ENCODE peak calls at places on chromosomes 16 and 17, in ten cellular contexts. One of them, this sample, is unnamed.

GRCh38 chr17:74351552-74352210 is 10.0 kb downstream of the BTBD17 start:
- DNase-seq in H54: no peak
- DNase-seq in HAP-1: no peak
- DNase-seq in stimulated activated CD4-positive, alpha-beta T cell treated with anti-CD3 and anti-CD28 coated beads, Interleukin-2, amount 100 ng/mL, for 24 hours: peak
- DNase-seq in renal cortical epithelial cell: no peak
- DNase-seq in hepatic stellate cell: no peak
- DNase-seq in NCI-H510A treated with DMSO at 0.1 percent for 48 hours: no peak
- DNase-seq in heart right ventricle: no peak
- DNase-seq in immature natural killer cell: no peak
- DNase-seq in GM03348: no peak
- DNase-seq in this sample: no peak

GRCh38 chr17:40017422-40018080 is 2.3 kb downstream of the CSF3 start:
- DNase-seq in GM03348: no peak
- DNase-seq in immature natural killer cell: no peak
- DNase-seq in HAP-1: no peak
- DNase-seq in NCI-H510A treated with DMSO at 0.1 percent for 48 hours: no peak
- DNase-seq in hepatic stellate cell: no peak
- DNase-seq in renal cortical epithelial cell: no peak
- DNase-seq in heart right ventricle: no peak
- DNase-seq in stimulated activated CD4-positive, alpha-beta T cell treated with anti-CD3 and anti-CD28 coated beads, Interleukin-2, amount 100 ng/mL, for 24 hours: no peak
- DNase-seq in H54: no peak
- DNase-seq in this sample: no peak

GRCh38 chr17:1645207-1646171 is at the start of gene SCARF1:
- DNase-seq in renal cortical epithelial cell: no peak
- DNase-seq in GM03348: no peak
- DNase-seq in NCI-H510A treated with DMSO at 0.1 percent for 48 hours: no peak
- DNase-seq in hepatic stellate cell: no peak
- DNase-seq in H54: no peak
- DNase-seq in heart right ventricle: peak
- DNase-seq in immature natural killer cell: no peak
- DNase-seq in stimulated activated CD4-positive, alpha-beta T cell treated with anti-CD3 and anti-CD28 coated beads, Interleukin-2, amount 100 ng/mL, for 24 hours: peak
- DNase-seq in HAP-1: no peak
- DNase-seq in this sample: no peak

GRCh38 chr17:78497115-78497540 is 80.1 kb downstream of the DNAH17 start:
- DNase-seq in immature natural killer cell: peak
- DNase-seq in stimulated activated CD4-positive, alpha-beta T cell treated with anti-CD3 and anti-CD28 coated beads, Interleukin-2, amount 100 ng/mL, for 24 hours: peak
- DNase-seq in NCI-H510A treated with DMSO at 0.1 percent for 48 hours: peak
- DNase-seq in GM03348: peak
- DNase-seq in heart right ventricle: peak
- DNase-seq in H54: peak
- DNase-seq in renal cortical epithelial cell: peak
- DNase-seq in HAP-1: peak
- DNase-seq in hepatic stellate cell: peak
- DNase-seq in this sample: peak

GRCh38 chr16:81748476-81749198 is 30.5 kb upstream of the PLCG2 start:
- DNase-seq in stimulated activated CD4-positive, alpha-beta T cell treated with anti-CD3 and anti-CD28 coated beads, Interleukin-2, amount 100 ng/mL, for 24 hours: no peak
- DNase-seq in immature natural killer cell: no peak
- DNase-seq in renal cortical epithelial cell: no peak
- DNase-seq in GM03348: no peak
- DNase-seq in hepatic stellate cell: no peak
- DNase-seq in NCI-H510A treated with DMSO at 0.1 percent for 48 hours: no peak
- DNase-seq in H54: no peak
- DNase-seq in HAP-1: no peak
- DNase-seq in heart right ventricle: no peak
- DNase-seq in this sample: no peak

GRCh38 chr16:85986931-85987749 is 88.2 kb downstream of the IRF8 start:
- DNase-seq in renal cortical epithelial cell: no peak
- DNase-seq in heart right ventricle: no peak
- DNase-seq in GM03348: no peak
- DNase-seq in immature natural killer cell: peak
- DNase-seq in hepatic stellate cell: no peak
- DNase-seq in H54: peak
- DNase-seq in NCI-H510A treated with DMSO at 0.1 percent for 48 hours: no peak
- DNase-seq in stimulated activated CD4-positive, alpha-beta T cell treated with anti-CD3 and anti-CD28 coated beads, Interleukin-2, amount 100 ng/mL, for 24 hours: peak
- DNase-seq in HAP-1: peak
- DNase-seq in this sample: no peak

GRCh38 chr16:84367750-84368320 is 503 bp upstream of the ATP2C2 start:
- DNase-seq in immature natural killer cell: no peak
- DNase-seq in hepatic stellate cell: no peak
- DNase-seq in heart right ventricle: no peak
- DNase-seq in GM03348: no peak
- DNase-seq in H54: no peak
- DNase-seq in renal cortical epithelial cell: no peak
- DNase-seq in stimulated activated CD4-positive, alpha-beta T cell treated with anti-CD3 and anti-CD28 coated beads, Interleukin-2, amount 100 ng/mL, for 24 hours: no peak
- DNase-seq in HAP-1: no peak
- DNase-seq in NCI-H510A treated with DMSO at 0.1 percent for 48 hours: peak
- DNase-seq in this sample: no peak

GRCh38 chr17:69834494-69834893 is 240.5 kb upstream of the KCNJ16 start:
- DNase-seq in NCI-H510A treated with DMSO at 0.1 percent for 48 hours: no peak
- DNase-seq in heart right ventricle: no peak
- DNase-seq in renal cortical epithelial cell: no peak
- DNase-seq in immature natural killer cell: no peak
- DNase-seq in GM03348: no peak
- DNase-seq in HAP-1: no peak
- DNase-seq in stimulated activated CD4-positive, alpha-beta T cell treated with anti-CD3 and anti-CD28 coated beads, Interleukin-2, amount 100 ng/mL, for 24 hours: no peak
- DNase-seq in H54: no peak
- DNase-seq in hepatic stellate cell: no peak
- DNase-seq in this sample: no peak

GRCh38 chr17:60729854-60730253 is 52.2 kb downstream of the BCAS3 start:
- DNase-seq in H54: no peak
- DNase-seq in heart right ventricle: no peak
- DNase-seq in renal cortical epithelial cell: peak
- DNase-seq in hepatic stellate cell: no peak
- DNase-seq in immature natural killer cell: no peak
- DNase-seq in NCI-H510A treated with DMSO at 0.1 percent for 48 hours: no peak
- DNase-seq in HAP-1: no peak
- DNase-seq in stimulated activated CD4-positive, alpha-beta T cell treated with anti-CD3 and anti-CD28 coated beads, Interleukin-2, amount 100 ng/mL, for 24 hours: no peak
- DNase-seq in GM03348: no peak
- DNase-seq in this sample: no peak

GRCh38 chr17:62882284-62882683 is 74.2 kb upstream of the MARCHF10 start:
- DNase-seq in H54: no peak
- DNase-seq in hepatic stellate cell: no peak
- DNase-seq in immature natural killer cell: no peak
- DNase-seq in stimulated activated CD4-positive, alpha-beta T cell treated with anti-CD3 and anti-CD28 coated beads, Interleukin-2, amount 100 ng/mL, for 24 hours: no peak
- DNase-seq in HAP-1: no peak
- DNase-seq in renal cortical epithelial cell: no peak
- DNase-seq in heart right ventricle: no peak
- DNase-seq in NCI-H510A treated with DMSO at 0.1 percent for 48 hours: no peak
- DNase-seq in GM03348: no peak
- DNase-seq in this sample: no peak

GRCh38 chr16:66913081-66913480 is 5.6 kb downstream of the CDH16 start:
- DNase-seq in NCI-H510A treated with DMSO at 0.1 percent for 48 hours: no peak
- DNase-seq in H54: no peak
- DNase-seq in hepatic stellate cell: no peak
- DNase-seq in GM03348: no peak
- DNase-seq in HAP-1: no peak
- DNase-seq in stimulated activated CD4-positive, alpha-beta T cell treated with anti-CD3 and anti-CD28 coated beads, Interleukin-2, amount 100 ng/mL, for 24 hours: no peak
- DNase-seq in renal cortical epithelial cell: no peak
- DNase-seq in heart right ventricle: no peak
- DNase-seq in immature natural killer cell: no peak
- DNase-seq in this sample: no peak

GRCh38 chr16:9123871-9124270 is 32.4 kb downstream of the HAPSTR1 start:
- DNase-seq in HAP-1: no peak
- DNase-seq in heart right ventricle: no peak
- DNase-seq in GM03348: peak
- DNase-seq in NCI-H510A treated with DMSO at 0.1 percent for 48 hours: no peak
- DNase-seq in H54: peak
- DNase-seq in stimulated activated CD4-positive, alpha-beta T cell treated with anti-CD3 and anti-CD28 coated beads, Interleukin-2, amount 100 ng/mL, for 24 hours: no peak
- DNase-seq in renal cortical epithelial cell: peak
- DNase-seq in hepatic stellate cell: no peak
- DNase-seq in immature natural killer cell: no peak
- DNase-seq in this sample: no peak

This sample was measured in iris pigment epithelial cell.